ENCODE peak calls at places on chromosomes 2 and 18, in five cellular contexts. A is neural progenitor cell; C is GM03348; J is stimulated activated CD4-positive, alpha-beta T cell treated with anti-CD3 and anti-CD28 coated beads, Interleukin-4, amount 100 ng/mL, for 48 hours; S is activated naive CD4-positive, alpha-beta T cell treated with anti-CD3 and anti-CD28 coated beads for 36 hours. T is an unnamed sample.

GRCh38 chr2:29242621-29243375 is 127.6 kb downstream of the CLIP4 start:
- DNase-seq in A (no peak), C (no peak), J (no peak), S (no peak), T (no peak)

GRCh38 chr2:129074526-129074925 is 755.9 kb upstream of the HS6ST1 start:
- DNase-seq in A (no peak), C (no peak), J (no peak), S (no peak), T (no peak)

GRCh38 chr2:159893439-159893838 is 95.4 kb upstream of the CD302 start:
- DNase-seq in A (no peak), C (no peak), J (no peak), S (no peak), T (no peak)

GRCh38 chr2:45554764-45555163 is 56.3 kb downstream of the SRBD1 start:
- DNase-seq in A (no peak), C (no peak), J (no peak), S (no peak), T (no peak)

GRCh38 chr2:40032650-40033319 is 253.7 kb upstream of the THUMPD2 start:
- DNase-seq in A (no peak), C (peak; percentile 51), J (no peak), S (no peak), T (no peak)

GRCh38 chr2:26477911-26478253 is at the start of gene OTOF:
- DNase-seq in A (no peak), C (peak; percentile 87), J (no peak), S (no peak), T (no peak)

GRCh38 chr2:43074592-43075053 is 151.8 kb downstream of the ZFP36L2 start:
- DNase-seq in A (no peak), C (no peak), J (no peak), S (no peak), T (no peak)

GRCh38 chr18:75678662-75679061 is 251.2 kb upstream of the SMIM21 start:
- DNase-seq in A (no peak), C (no peak), J (no peak), S (no peak), T (no peak)

GRCh38 chr2:38076710-38077430 is 919 bp upstream of the CYP1B1 start:
- DNase-seq in A (peak; percentile 82), C (peak; percentile 95), J (peak; percentile 67), S (peak; percentile 81), T (peak; percentile 70)

GRCh38 chr18:34746614-34747013 is 36.5 kb downstream of the DTNA start:
- DNase-seq in A (no peak), C (no peak), J (no peak), S (no peak), T (no peak)

GRCh38 chr18:55839350-55839749 is 251.4 kb upstream of the TCF4 start:
- DNase-seq in A (no peak), C (peak; percentile 53), J (no peak), S (no peak), T (no peak)

GRCh38 chr2:96146881-96147592 is 1.8 kb upstream of the DUSP2 start:
- DNase-seq in A (no peak), C (no peak), J (no peak), S (no peak), T (no peak)

GRCh38 chr2:6945087-6945813 is 28.0 kb downstream of the RNF144A start:
- DNase-seq in A (no peak), C (no peak), J (no peak), S (no peak), T (no peak)

GRCh38 chr2:86825728-86826386 is 35.1 kb upstream of the CD8A start:
- DNase-seq in A (no peak), C (no peak), J (no peak), S (peak; percentile 68), T (no peak)

GRCh38 chr2:234682492-234683228 is 185.8 kb upstream of the ARL4C start:
- DNase-seq in A (no peak), C (no peak), J (no peak), S (no peak), T (no peak)

GRCh38 chr2:62207480-62207879 is 11.6 kb downstream of the B3GNT2 start:
- DNase-seq in A (peak; percentile 48), C (no peak), J (no peak), S (no peak), T (no peak)

GRCh38 chr2:105521176-105521575 is 122.3 kb upstream of the FHL2 start:
- DNase-seq in A (peak; percentile 25), C (peak; percentile 64), J (no peak), S (no peak), T (no peak)

GRCh38 chr2:189628817-189629552 is 32.3 kb upstream of the ASNSD1 start:
- DNase-seq in A (no peak), C (no peak), J (no peak), S (no peak), T (no peak)

GRCh38 chr2:162734287-162734686 is 104.3 kb downstream of the KCNH7 start:
- DNase-seq in A (no peak), C (no peak), J (no peak), S (no peak), T (no peak)

GRCh38 chr2:206920936-206921335 is 18.4 kb upstream of the CPO start:
- DNase-seq in A (no peak), C (no peak), J (no peak), S (no peak), T (no peak)

GRCh38 chr2:79860233-79861058 is 347.6 kb downstream of the CTNNA2 start:
- DNase-seq in A (peak; percentile 61), C (peak; percentile 43), J (no peak), S (no peak), T (no peak)

GRCh38 chr2:241822264-241822623 is 13.3 kb downstream of the NEU4 start:
- DNase-seq in A (no peak), C (peak; percentile 3), J (no peak), S (no peak), T (peak; percentile 19)

GRCh38 chr2:108377411-108377810 is 343 bp upstream of the SULT1C4 start:
- DNase-seq in A (no peak), C (no peak), J (no peak), S (no peak), T (no peak)

GRCh38 chr2:47174731-47175361 is 19.7 kb upstream of the STPG4 start:
- DNase-seq in A (peak; percentile 43), C (peak; percentile 18), J (no peak), S (peak; percentile 69), T (no peak)

GRCh38 chr2:9889812-9890261 is 46.6 kb downstream of the TAF1B start:
- DNase-seq in A (peak; percentile 58), C (peak; percentile 18), J (no peak), S (no peak), T (no peak)

GRCh38 chr18:37577051-37577611 is 11.5 kb upstream of the CELF4 start:
- DNase-seq in A (peak; percentile 65), C (no peak), J (no peak), S (no peak), T (no peak)

GRCh38 chr2:11329759-11330158 is 14.7 kb downstream of the ROCK2 start:
- DNase-seq in A (no peak), C (peak; percentile 53), J (no peak), S (no peak), T (no peak)

GRCh38 chr18:8942021-8942908 is 160.2 kb upstream of the NDUFV2 start:
- DNase-seq in A (peak; percentile 58), C (peak; percentile 48), J (no peak), S (no peak), T (no peak)

GRCh38 chr2:106614511-106615291 is 127.5 kb downstream of the CD8B2 start:
- DNase-seq in A (no peak), C (no peak), J (no peak), S (no peak), T (no peak)

GRCh38 chr2:202269585-202269984 is 4.0 kb downstream of the NOP58 start:
- DNase-seq in A (no peak), C (no peak), J (no peak), S (no peak), T (no peak)

GRCh38 chr2:111219285-111219684 is 98.6 kb downstream of the BCL2L11 start:
- DNase-seq in A (peak; percentile 66), C (no peak), J (no peak), S (no peak), T (no peak)

T was measured in GM12892.